ENCODE peak calls at places on chromosome 5, in five cellular contexts. One of them, this sample, is unnamed.

GRCh38 chr5:14240366-14240765 is 97.2 kb downstream of the TRIO start:
- DNase-seq in RCC 7860: no peak
- DNase-seq in RPMI7951: no peak
- DNase-seq in neuronal stem cell: no peak
- DNase-seq in progenitor cell of endocrine pancreas: no peak
- DNase-seq in this sample: no peak

GRCh38 chr5:111550282-111551020 is 38.1 kb upstream of the STARD4 start:
- DNase-seq in neuronal stem cell: peak
- DNase-seq in progenitor cell of endocrine pancreas: peak
- DNase-seq in RCC 7860: peak
- DNase-seq in RPMI7951: peak
- DNase-seq in this sample: peak

GRCh38 chr5:81506900-81507588 is 113.1 kb upstream of the ACOT12 start:
- DNase-seq in RCC 7860: peak
- DNase-seq in neuronal stem cell: peak
- DNase-seq in progenitor cell of endocrine pancreas: no peak
- DNase-seq in RPMI7951: peak
- DNase-seq in this sample: peak

GRCh38 chr5:2710910-2711309 is 40.6 kb downstream of the IRX2 start:
- DNase-seq in progenitor cell of endocrine pancreas: no peak
- DNase-seq in RCC 7860: no peak
- DNase-seq in neuronal stem cell: no peak
- DNase-seq in RPMI7951: no peak
- DNase-seq in this sample: no peak

GRCh38 chr5:147479949-147480348 is 29.9 kb downstream of the DPYSL3 start:
- DNase-seq in neuronal stem cell: no peak
- DNase-seq in RCC 7860: peak
- DNase-seq in RPMI7951: peak
- DNase-seq in progenitor cell of endocrine pancreas: no peak
- DNase-seq in this sample: no peak

GRCh38 chr5:22850981-22851380 is 2.2 kb downstream of the CDH12 start:
- DNase-seq in progenitor cell of endocrine pancreas: no peak
- DNase-seq in RCC 7860: no peak
- DNase-seq in RPMI7951: no peak
- DNase-seq in neuronal stem cell: no peak
- DNase-seq in this sample: no peak

GRCh38 chr5:73311291-73312110 is 137.1 kb downstream of the FOXD1 start:
- DNase-seq in RPMI7951: peak
- DNase-seq in progenitor cell of endocrine pancreas: no peak
- DNase-seq in neuronal stem cell: peak
- DNase-seq in RCC 7860: peak
- DNase-seq in this sample: no peak

GRCh38 chr5:15014809-15015208 is 143.2 kb upstream of the ANKH start:
- DNase-seq in progenitor cell of endocrine pancreas: no peak
- DNase-seq in RPMI7951: no peak
- DNase-seq in neuronal stem cell: no peak
- DNase-seq in RCC 7860: peak
- DNase-seq in this sample: no peak

GRCh38 chr5:98110270-98110669 is 663.2 kb upstream of the RGMB start:
- DNase-seq in RCC 7860: peak
- DNase-seq in progenitor cell of endocrine pancreas: no peak
- DNase-seq in RPMI7951: peak
- DNase-seq in neuronal stem cell: no peak
- DNase-seq in this sample: no peak

GRCh38 chr5:66169534-66169933 is 25.4 kb downstream of the SREK1 start:
- DNase-seq in RCC 7860: peak
- DNase-seq in RPMI7951: no peak
- DNase-seq in progenitor cell of endocrine pancreas: no peak
- DNase-seq in neuronal stem cell: no peak
- DNase-seq in this sample: peak

GRCh38 chr5:139637438-139638089 is 10.6 kb upstream of the CXXC5 start:
- DNase-seq in neuronal stem cell: no peak
- DNase-seq in RCC 7860: peak
- DNase-seq in progenitor cell of endocrine pancreas: peak
- DNase-seq in RPMI7951: peak
- DNase-seq in this sample: peak

GRCh38 chr5:74257645-74258328 is 382.7 kb downstream of the ENC1 start:
- DNase-seq in neuronal stem cell: no peak
- DNase-seq in RCC 7860: no peak
- DNase-seq in RPMI7951: peak
- DNase-seq in progenitor cell of endocrine pancreas: no peak
- DNase-seq in this sample: no peak

GRCh38 chr5:2119578-2119977 is 236.9 kb upstream of the IRX4 start:
- DNase-seq in RPMI7951: no peak
- DNase-seq in RCC 7860: no peak
- DNase-seq in neuronal stem cell: no peak
- DNase-seq in progenitor cell of endocrine pancreas: no peak
- DNase-seq in this sample: no peak

GRCh38 chr5:150342583-150342982 is 14.9 kb upstream of the TCOF1 start:
- DNase-seq in RPMI7951: no peak
- DNase-seq in RCC 7860: no peak
- DNase-seq in neuronal stem cell: no peak
- DNase-seq in progenitor cell of endocrine pancreas: no peak
- DNase-seq in this sample: no peak

GRCh38 chr5:138569759-138570158 is 5.4 kb downstream of the HSPA9 start:
- DNase-seq in neuronal stem cell: no peak
- DNase-seq in RCC 7860: peak
- DNase-seq in progenitor cell of endocrine pancreas: no peak
- DNase-seq in RPMI7951: no peak
- DNase-seq in this sample: no peak

GRCh38 chr5:36756089-36756488 is 120.5 kb upstream of the NIPBL start:
- DNase-seq in neuronal stem cell: no peak
- DNase-seq in progenitor cell of endocrine pancreas: no peak
- DNase-seq in RPMI7951: no peak
- DNase-seq in RCC 7860: no peak
- DNase-seq in this sample: no peak

GRCh38 chr5:180173875-180174586 is 35.0 kb downstream of the RASGEF1C start:
- DNase-seq in neuronal stem cell: no peak
- DNase-seq in RCC 7860: peak
- DNase-seq in RPMI7951: peak
- DNase-seq in progenitor cell of endocrine pancreas: no peak
- DNase-seq in this sample: no peak

GRCh38 chr5:75639912-75640311 is 28.7 kb downstream of the ANKDD1B start:
- DNase-seq in neuronal stem cell: no peak
- DNase-seq in RCC 7860: no peak
- DNase-seq in RPMI7951: no peak
- DNase-seq in progenitor cell of endocrine pancreas: no peak
- DNase-seq in this sample: no peak

This sample was measured in CD4-positive, CD25-positive, alpha-beta regulatory T cell.